ENCODE peak calls at places on chromosomes 6 and 20, in four cellular contexts. F, G, P and S are unnamed samples.

GRCh38 chr6:138787138-138787537 is 8.7 kb upstream of the ECT2L start:
- DNase-seq in F (no peak), G (no peak), P (no peak), S (no peak)

GRCh38 chr6:33672808-33673207 is 38.7 kb downstream of the UQCC2 start:
- DNase-seq in F (no peak), G (no peak), P (no peak), S (no peak)

GRCh38 chr20:62593616-62594015 is 48.7 kb upstream of the SLCO4A1 start:
- DNase-seq in F (no peak), G (no peak), P (no peak), S (no peak)

GRCh38 chr6:30990422-30991086 is 7.0 kb downstream of the MUC21 start:
- DNase-seq in F (no peak), G (no peak), P (no peak), S (no peak)

GRCh38 chr20:64133951-64134407 is 26.6 kb upstream of the NPBWR2 start:
- DNase-seq in F (no peak), G (no peak), P (no peak), S (no peak)

GRCh38 chr6:160284575-160284974 is 26.0 kb upstream of the SLC22A2 start:
- DNase-seq in F (no peak), G (no peak), P (no peak), S (no peak)

GRCh38 chr20:34310481-34311117 is 7.4 kb upstream of the AHCY start:
- DNase-seq in F (no peak), G (no peak), P (no peak), S (no peak)

GRCh38 chr6:26514984-26515383 is 14.9 kb downstream of the BTN1A1 start:
- DNase-seq in F (no peak), G (no peak), P (no peak), S (no peak)

GRCh38 chr6:43924222-43924702 is 154.3 kb downstream of the VEGFA start:
- DNase-seq in F (no peak), G (peak), P (peak), S (peak)

GRCh38 chr20:15560936-15561531 is 1012.2 kb downstream of the KIF16B start:
- DNase-seq in F (no peak), G (no peak), P (no peak), S (no peak)

GRCh38 chr20:47220161-47220582 is 136.3 kb downstream of the ZMYND8 start:
- DNase-seq in F (no peak), G (no peak), P (peak), S (peak)

GRCh38 chr20:16554766-16555543 is 18.3 kb downstream of the KIF16B start:
- DNase-seq in F (no peak), G (no peak), P (no peak), S (no peak)

GRCh38 chr6:151445482-151445881 is 6.4 kb downstream of the RMND1 start:
- DNase-seq in F (no peak), G (no peak), P (no peak), S (no peak)

GRCh38 chr6:122452509-122452908 is 19.1 kb downstream of the SERINC1 start:
- DNase-seq in F (no peak), G (no peak), P (no peak), S (no peak)

GRCh38 chr20:51560550-51561307 is 18.2 kb upstream of the NFATC2 start:
- DNase-seq in F (no peak), G (no peak), P (no peak), S (no peak)

GRCh38 chr20:38927902-38928578 is 1.8 kb downstream of the FAM83D start:
- DNase-seq in F (no peak), G (no peak), P (no peak), S (no peak)

GRCh38 chr20:63842258-63842657 is 11.2 kb upstream of the ZBTB46 start:
- DNase-seq in F (no peak), G (no peak), P (no peak), S (no peak)

GRCh38 chr20:366042-366718 is 14.4 kb upstream of the TRIB3 start:
- DNase-seq in F (no peak), G (peak), P (no peak), S (no peak)

GRCh38 chr6:157822221-157823000 is 635 bp upstream of the SNX9 start:
- DNase-seq in F (no peak), G (peak), P (no peak), S (no peak)

GRCh38 chr6:26183581-26184408 is 96.6 kb downstream of the HFE start:
- DNase-seq in F (no peak), G (peak), P (peak), S (peak)

GRCh38 chr20:38855356-38855755 is 49.9 kb downstream of the PPP1R16B start:
- DNase-seq in F (no peak), G (no peak), P (no peak), S (no peak)

GRCh38 chr6:41700577-41701347 is 34.6 kb downstream of the TFEB start:
- DNase-seq in F (no peak), G (no peak), P (no peak), S (no peak)

GRCh38 chr20:37584238-37584807 is 56.6 kb upstream of the BLCAP start:
- DNase-seq in F (no peak), G (no peak), P (no peak), S (no peak)